ENCODE peak calls at places on chromosomes 5 and 9, in seven cellular contexts. A is spleen, Q is transverse colon, I is upper lobe of left lung, U is prostate gland, S is breast epithelium, Z is HCT116. T is an unnamed sample.

GRCh38 chr5:140408750-140409241 is 7.2 kb downstream of the ANKHD1 start:
- DNase-seq in A (no peak), Q (no peak), I (peak), U (no peak), S (no peak), Z (no peak), T (no peak)

GRCh38 chr9:137030006-137030405 is 1.9 kb downstream of the FUT7 start:
- DNase-seq in A (peak), Q (no peak), I (peak), U (no peak), S (no peak), Z (no peak), T (peak)

GRCh38 chr5:99119326-99119725 is 190.5 kb upstream of the CHD1 start:
- DNase-seq in A (no peak), Q (no peak), I (no peak), U (no peak), S (no peak), Z (no peak), T (no peak)

GRCh38 chr9:111559000-111559610 is 34.1 kb downstream of the ZNF483 start:
- DNase-seq in A (no peak), Q (no peak), I (no peak), U (no peak), S (no peak), Z (no peak), T (no peak)

GRCh38 chr9:89177021-89177400 is 1.6 kb downstream of the SHC3 start:
- DNase-seq in A (no peak), Q (no peak), I (no peak), U (no peak), S (no peak), Z (no peak), T (no peak)

GRCh38 chr5:172801184-172801671 is 30.2 kb upstream of the DUSP1 start:
- DNase-seq in A (no peak), Q (no peak), I (no peak), U (no peak), S (no peak), Z (no peak), T (no peak)

GRCh38 chr5:68431181-68431580 is 215.6 kb downstream of the PIK3R1 start:
- DNase-seq in A (no peak), Q (no peak), I (no peak), U (no peak), S (no peak), Z (no peak), T (no peak)

GRCh38 chr5:158463971-158464370 is 605.0 kb upstream of the CLINT1 start:
- DNase-seq in A (no peak), Q (peak), I (peak), U (no peak), S (no peak), Z (no peak), T (peak)

GRCh38 chr9:78788101-78788500 is 491.2 kb downstream of the PSAT1 start:
- DNase-seq in A (no peak), Q (no peak), I (no peak), U (no peak), S (no peak), Z (no peak), T (no peak)

GRCh38 chr5:96431376-96432244 is 1.4 kb downstream of the PCSK1 start:
- DNase-seq in A (no peak), Q (no peak), I (no peak), U (no peak), S (no peak), Z (no peak), T (no peak)
- TF ChIP-seq POLR2AphosphoS5 in A (no peak), Q (no peak), I (no peak), U (no peak), S (no peak), Z (no peak), T (no peak)

GRCh38 chr5:10565785-10566506 is 2.1 kb downstream of the ANKRD33B start:
- DNase-seq in A (no peak), Q (no peak), I (peak), U (no peak), S (no peak), Z (no peak), T (peak)
- TF ChIP-seq POLR2AphosphoS5 in A (peak), Q (no peak), I (no peak), U (no peak), S (no peak), Z (no peak), T (peak)

DNA sequence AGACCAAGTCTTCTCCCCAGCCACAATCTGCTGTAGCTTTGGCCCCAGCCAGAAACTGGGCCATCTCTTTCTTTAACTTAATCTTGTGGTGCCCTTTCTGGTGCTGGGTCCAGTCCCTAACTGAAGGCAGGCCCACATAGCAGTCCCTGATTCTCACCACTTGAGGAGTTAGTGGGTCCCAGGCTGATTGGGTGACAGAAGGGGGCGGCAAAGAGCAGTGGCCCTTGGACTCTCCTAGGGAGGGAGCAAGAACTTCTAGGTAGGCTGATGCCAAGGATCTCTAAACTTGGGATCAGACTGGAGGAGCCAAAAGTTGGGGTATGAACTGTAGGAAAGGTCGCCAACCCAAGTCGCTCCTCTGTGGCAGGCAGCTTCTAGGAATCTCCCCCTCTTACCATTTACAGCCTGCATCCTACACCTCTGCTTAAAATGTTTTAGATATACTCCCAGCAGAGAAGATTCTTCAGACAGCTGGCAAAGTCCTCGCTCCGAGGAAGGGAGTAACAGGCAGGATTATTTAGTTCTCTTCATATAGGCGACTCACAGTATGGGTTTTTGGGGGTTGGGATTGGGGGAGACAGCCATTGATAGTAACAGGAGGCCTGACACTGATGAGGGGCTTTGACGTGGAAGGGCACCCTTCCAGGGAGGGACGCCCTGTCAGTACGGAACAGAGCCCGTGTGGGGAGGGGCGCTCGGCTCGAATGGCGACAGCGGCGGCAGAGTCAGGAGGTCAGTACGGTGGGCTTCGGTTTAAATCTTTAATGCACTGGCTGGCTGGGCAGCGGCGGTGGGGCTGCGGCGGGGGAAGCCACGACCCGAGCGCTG is 2.0 kb upstream of the CCL27 start:
- DNase-seq in A (peak), Q (peak), I (peak), U (peak), S (peak), Z (peak), T (peak)
- TF ChIP-seq POLR2AphosphoS5 in A (no peak), Q (peak), I (no peak), U (peak), S (no peak), Z (no peak), T (no peak)

DNA sequence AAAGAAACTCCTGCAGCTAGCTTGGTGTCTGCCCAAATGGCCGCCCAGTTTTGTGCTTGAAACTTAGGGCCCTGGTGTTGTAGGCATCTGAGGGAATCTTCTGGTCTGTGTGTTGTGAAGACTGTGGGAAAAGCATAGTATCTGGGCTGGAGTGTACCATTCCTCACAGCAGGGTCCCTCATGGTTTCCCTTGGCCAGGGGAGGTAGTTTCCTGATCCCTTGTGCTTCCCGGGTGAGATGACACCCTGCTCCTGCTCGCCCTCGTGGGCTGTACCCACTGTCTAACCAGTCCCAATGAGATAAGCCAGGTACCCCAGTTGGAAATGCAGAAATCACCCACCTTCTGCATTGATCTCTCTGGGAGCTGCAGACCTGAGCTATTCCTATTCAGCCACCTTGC is 182.8 kb downstream of the GDNF start:
- DNase-seq in A (no peak), Q (no peak), I (no peak), U (no peak), S (no peak), Z (no peak), T (no peak)
- TF ChIP-seq POLR2AphosphoS5 in A (no peak), Q (no peak), I (no peak), U (no peak), S (no peak), Z (no peak), T (no peak)

GRCh38 chr9:110069326-110070248 is 138.4 kb downstream of the C9orf152 start:
- DNase-seq in A (no peak), Q (no peak), I (peak), U (no peak), S (no peak), Z (no peak), T (no peak)
- TF ChIP-seq POLR2AphosphoS5 in A (peak), Q (peak), I (peak), U (no peak), S (peak), Z (no peak), T (no peak)

GRCh38 chr5:141867139-141867538 is 11.1 kb downstream of the PCDH1 start:
- DNase-seq in A (peak), Q (peak), I (no peak), U (no peak), S (no peak), Z (no peak), T (no peak)
- TF ChIP-seq POLR2AphosphoS5 in A (no peak), Q (peak), I (no peak), U (no peak), S (no peak), Z (no peak), T (no peak)

T was measured in HL-60.